ENCODE peak calls at places on chromosomes 4 and X, in nine cellular contexts. Y is CD8-positive, alpha-beta T cell; R is type B pancreatic cell; E is AG08396; Q is GM23248; W is stimulated activated CD4-positive, alpha-beta T cell treated with anti-CD3 and anti-CD28 coated beads, TNF-alpha, amount 100 ng/mL, for 4 hours; C is ELF-1; G is NAMALWA; D is activated CD4-positive, alpha-beta T cell treated with anti-CD3 and anti-CD28 coated beads for 36 hours. F is an unnamed sample.

GRCh38 chrX:148593987-148594386 is 93.6 kb downstream of the AFF2 start:
- DNase-seq in D (no peak), Q (no peak), Y (no peak), E (no peak), C (no peak), G (no peak), W (no peak), R (no peak), F (no peak)

GRCh38 chr4:166366012-166366411 is 493.0 kb downstream of the TLL1 start:
- DNase-seq in R (no peak), E (no peak), D (no peak), C (no peak), G (no peak), W (no peak), Q (no peak), Y (no peak), F (no peak)

GRCh38 chr4:138576684-138577083 is 334.5 kb upstream of the SLC7A11 start:
- DNase-seq in R (no peak), E (no peak), Q (peak), C (peak), G (peak), D (no peak), W (no peak), Y (no peak), F (no peak)

GRCh38 chr4:46196086-46196485 is 72.2 kb upstream of the GABRG1 start:
- DNase-seq in G (no peak), E (no peak), W (no peak), D (no peak), C (no peak), Q (no peak), R (no peak), Y (no peak), F (no peak)

GRCh38 chr4:71113294-71113693 is 119.8 kb downstream of the DCK start:
- DNase-seq in C (no peak), W (no peak), Q (no peak), Y (no peak), R (no peak), D (no peak), E (no peak), G (no peak), F (no peak)

GRCh38 chrX:129983575-129984131 is 1.2 kb downstream of the BCORL1 start:
- DNase-seq in C (peak), R (peak), Q (peak), G (peak), Y (peak), E (peak), D (no peak), W (no peak), F (no peak)

GRCh38 chrX:119228506-119229290 is 7.4 kb upstream of the PGRMC1 start:
- DNase-seq in R (no peak), G (no peak), C (no peak), D (no peak), W (no peak), Y (no peak), E (peak), Q (peak), F (no peak)

GRCh38 chrX:136028383-136028984 is 43.2 kb downstream of the SLC9A6 start:
- DNase-seq in W (no peak), R (no peak), Q (peak), C (peak), D (no peak), Y (no peak), G (peak), E (peak), F (peak)

GRCh38 chrX:115333446-115333845 is 43.9 kb downstream of the LUZP4 start:
- DNase-seq in Q (no peak), D (no peak), R (no peak), E (no peak), Y (no peak), C (no peak), G (no peak), W (no peak), F (no peak)